ENCODE peak calls at places on chromosomes 3 and 15, in eight cellular contexts. J is AG08396, D is substantia nigra, O is anterior cingulate cortex, V is cardiac fibroblast, C is epithelial cell of prostate, S is cardiac septum, X is PC-3. Q is an unnamed sample.
A peak's percentile ranks its signal among the peaks of the same experiment; 100 is the strongest.

GRCh38 chr3:71168043-71168720 is 415.3 kb downstream of the FOXP1 start:
- DNase-seq in J (no peak), S (no peak), C (no peak), O (no peak), V (peak; percentile 81), X (peak; percentile 32), D (no peak), Q (no peak)

GRCh38 chr15:62382046-62382445 is 217.0 kb upstream of the C2CD4B start:
- DNase-seq in O (no peak), C (no peak), D (no peak), S (no peak), X (no peak), V (no peak), J (no peak), Q (no peak)

GRCh38 chr15:26996250-26996649 is 25.3 kb downstream of the GABRG3 start:
- DNase-seq in O (no peak), J (no peak), S (no peak), C (no peak), D (no peak), V (no peak), X (no peak), Q (no peak)

GRCh38 chr15:77144492-77145070 is 73.7 kb upstream of the TSPAN3 start:
- DNase-seq in J (peak; percentile 65), S (no peak), D (no peak), X (peak; percentile 4), C (no peak), O (no peak), V (peak; percentile 96), Q (no peak)

GRCh38 chr15:67832031-67832551 is 6.8 kb downstream of the SKOR1 start:
- DNase-seq in V (peak; percentile 51), O (no peak), C (no peak), S (no peak), X (peak; percentile 54), J (no peak), D (no peak), Q (no peak)

GRCh38 chr15:86553116-86553515 is 473.4 kb downstream of the AGBL1 start:
- DNase-seq in J (no peak), X (peak; percentile 20), C (no peak), D (no peak), O (no peak), S (no peak), V (no peak), Q (no peak)

GRCh38 chr15:48962662-48963523 is 826 bp downstream of the SHC4 start:
- DNase-seq in O (peak; percentile 44), X (peak; percentile 48), C (no peak), J (peak; percentile 31), S (no peak), V (peak; percentile 56), D (no peak), Q (peak; percentile 28)

GRCh38 chr3:42635111-42635510 is 18.4 kb upstream of the ZBTB47 start:
- DNase-seq in C (no peak), J (no peak), O (no peak), V (peak; percentile 44), X (peak; percentile 54), D (no peak), S (no peak), Q (no peak)

GRCh38 chr15:60871731-60872130 is 357.4 kb downstream of the RORA start:
- DNase-seq in V (no peak), C (no peak), S (no peak), J (no peak), O (no peak), X (no peak), D (no peak), Q (no peak)

Q was measured in stimulated activated naive CD8-positive, alpha-beta T cell treated with anti-CD3 and anti-CD28 coated beads, Interleukin-15, Interleukin-2, amounts not matched to agents 100 U/mL and 50 U/mL, for 24 hours.